ENCODE peak calls at places on chromosome 9, in nine cellular contexts. V is upper lobe of right lung, H is astrocyte of the spinal cord, Z is right lobe of liver, Y is breast epithelium, T is stomach, O is fibroblast of lung, P is A673, A is SK-N-SH. E is an unnamed sample.

GRCh38 chr9:89436963-89437625 is 60.8 kb downstream of the SEMA4D start:
- DNase-seq in Y (peak), T (peak), H (no peak), V (peak), A (no peak), P (no peak), Z (no peak), O (no peak), E (peak)

GRCh38 chr9:18237776-18238175 is 236.2 kb upstream of the ADAMTSL1 start:
- DNase-seq in V (no peak), Y (no peak), O (no peak), Z (no peak), H (no peak), A (no peak), P (no peak), T (no peak), E (no peak)

GRCh38 chr9:133031496-133031911 is 707 bp downstream of the GTF3C5 start:
- DNase-seq in Y (no peak), T (no peak), A (no peak), P (peak), V (no peak), O (no peak), Z (no peak), H (no peak), E (no peak)

GRCh38 chr9:125550216-125550614 is 156.8 kb downstream of the MAPKAP1 start:
- DNase-seq in P (peak), A (no peak), O (peak), Z (no peak), T (no peak), V (no peak), H (peak), Y (no peak), E (no peak)

GRCh38 chr9:80259079-80259478 is 687.3 kb downstream of the TLE4 start:
- DNase-seq in P (no peak), V (no peak), Z (no peak), T (no peak), H (no peak), Y (no peak), O (no peak), A (no peak), E (no peak)

GRCh38 chr9:68426755-68427154 is 70.3 kb downstream of the PGM5 start:
- DNase-seq in T (no peak), V (no peak), O (no peak), P (no peak), H (no peak), Z (no peak), A (no peak), Y (no peak), E (no peak)

GRCh38 chr9:97515662-97516061 is 14.2 kb downstream of the TMOD1 start:
- DNase-seq in P (no peak), T (no peak), Y (no peak), O (no peak), A (no peak), Z (no peak), H (no peak), V (no peak), E (no peak)

GRCh38 chr9:126386088-126386487 is 59.5 kb downstream of the MVB12B start:
- DNase-seq in A (no peak), Z (no peak), P (no peak), T (no peak), V (no peak), O (no peak), Y (no peak), H (no peak), E (peak)

GRCh38 chr9:95171001-95171400 is 146.5 kb downstream of the FANCC start:
- DNase-seq in A (no peak), Y (no peak), O (peak), Z (no peak), H (peak), P (peak), T (no peak), V (no peak), E (peak)

GRCh38 chr9:133691659-133692363 is 46.3 kb downstream of the SARDH start:
- DNase-seq in O (no peak), Y (no peak), T (no peak), V (no peak), A (no peak), H (peak), Z (peak), P (peak), E (no peak)

GRCh38 chr9:9387511-9388115 is 1225.2 kb downstream of the PTPRD start:
- DNase-seq in Y (no peak), V (no peak), T (no peak), P (no peak), H (no peak), Z (no peak), A (no peak), O (no peak), E (no peak)

GRCh38 chr9:110104201-110104845 is 103.6 kb downstream of the C9orf152 start:
- DNase-seq in A (no peak), Z (no peak), P (no peak), O (peak), Y (no peak), T (no peak), V (no peak), H (peak), E (peak)

GRCh38 chr9:106878943-106879916 is 16.3 kb downstream of the ZNF462 start:
- DNase-seq in H (peak), P (peak), Y (peak), T (no peak), O (peak), A (peak), Z (peak), V (no peak), E (peak)

GRCh38 chr9:13142776-13143175 is 136.7 kb downstream of the MPDZ start:
- DNase-seq in Z (no peak), V (no peak), H (no peak), A (no peak), O (no peak), P (peak), T (no peak), Y (no peak), E (no peak)

GRCh38 chr9:13143281-13143680 is 136.2 kb downstream of the MPDZ start:
- DNase-seq in P (peak), Z (no peak), H (no peak), A (no peak), O (no peak), Y (no peak), V (no peak), T (no peak), E (no peak)

GRCh38 chr9:13141629-13142028 is 137.9 kb downstream of the MPDZ start:
- DNase-seq in T (no peak), P (peak), V (no peak), Z (no peak), A (no peak), H (peak), O (peak), Y (no peak), E (no peak)

GRCh38 chr9:13140843-13141592 is 138.5 kb downstream of the MPDZ start:
- DNase-seq in T (no peak), V (no peak), Z (peak), H (peak), Y (no peak), O (peak), A (no peak), P (no peak), E (no peak)

GRCh38 chr9:13139641-13140171 is 139.8 kb downstream of the MPDZ start:
- DNase-seq in H (peak), A (no peak), P (peak), T (no peak), V (no peak), Z (no peak), O (peak), Y (no peak), E (no peak)
- H3K4me3 ChIP-seq in H (peak), A (peak), P (no peak), T (no peak), V (no peak), Z (no peak), O (peak), Y (no peak), E (no peak)

DNA sequence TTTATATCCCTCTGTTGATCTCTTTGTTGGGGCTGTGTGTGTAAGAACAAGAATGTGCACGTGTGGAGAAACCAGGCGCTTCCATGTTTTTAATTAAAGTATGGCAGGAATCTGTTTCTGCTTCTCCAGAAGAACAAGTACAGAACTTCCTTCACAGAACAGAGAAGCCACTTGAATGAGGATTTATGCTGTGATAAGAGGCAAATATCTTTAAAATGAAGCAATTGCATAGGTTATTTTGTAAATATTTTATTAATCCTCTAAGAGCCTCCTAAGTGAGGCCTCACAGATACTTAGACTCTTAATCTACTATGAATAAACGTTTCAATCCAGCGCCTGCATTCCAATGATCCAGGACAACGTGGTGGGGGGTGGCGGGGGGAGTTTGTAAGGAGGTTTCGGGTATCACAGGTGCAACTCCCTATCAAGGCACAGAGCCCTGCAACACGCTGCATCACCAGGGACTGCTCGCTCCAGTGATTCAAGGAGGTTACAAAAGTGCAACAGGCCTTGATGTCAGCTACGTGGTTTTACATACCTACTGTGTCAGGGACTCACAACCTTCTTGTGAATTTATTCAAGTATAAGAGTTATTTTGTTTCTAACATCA is 409.1 kb downstream of the BNC2 start:
- DNase-seq in V (no peak), P (no peak), Y (no peak), H (no peak), A (no peak), O (no peak), Z (no peak), T (no peak), E (peak)
- TF ChIP-seq CTCF in V (no peak), P (no peak), Y (no peak), H (no peak), A (no peak), O (no peak), Z (no peak), T (no peak), E (no peak)

GRCh38 chr9:87337335-87338074 is 160.2 kb upstream of the DAPK1 start:
- DNase-seq in H (peak), A (peak), T (no peak), Z (no peak), Y (peak), P (peak), O (peak), V (no peak), E (no peak)
- H3K4me3 ChIP-seq in H (peak), A (peak), T (peak), Z (peak), Y (peak), P (peak), O (peak), V (peak), E (peak)

DNA sequence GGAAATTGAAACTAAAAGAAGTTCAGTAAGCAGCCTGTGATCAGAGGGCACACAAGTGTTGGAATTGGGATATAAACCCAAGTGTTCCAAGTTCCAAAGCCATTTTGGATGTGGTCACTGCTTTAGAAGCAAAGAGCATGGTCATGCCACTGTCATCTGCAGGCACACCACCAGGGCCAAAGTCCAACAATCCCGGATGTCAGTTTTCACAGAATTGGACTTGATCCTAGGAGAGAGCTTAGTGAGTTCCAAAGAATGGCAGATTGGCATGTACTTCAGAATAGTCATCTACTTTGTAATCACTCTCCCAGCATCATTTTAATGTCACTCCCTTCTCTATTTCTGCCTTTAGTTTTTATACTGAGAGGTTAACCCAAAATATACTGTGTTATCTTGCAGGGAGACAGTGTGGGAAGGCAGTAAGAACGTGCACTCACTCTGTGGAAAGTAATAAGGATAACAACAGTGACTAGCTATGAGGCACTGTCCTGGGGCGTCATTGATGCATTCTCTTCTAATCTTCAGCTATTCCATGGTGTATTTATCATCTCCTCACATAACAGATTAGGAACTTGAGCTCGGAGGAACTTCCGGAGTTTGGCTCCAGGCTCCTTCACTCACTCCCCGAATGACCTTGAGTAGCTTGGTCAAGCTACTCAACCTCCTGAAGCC is 388.0 kb downstream of the ACTL7B start:
- DNase-seq in Y (no peak), A (no peak), T (no peak), P (no peak), O (peak), Z (peak), V (no peak), H (no peak), E (no peak)
- TF ChIP-seq CTCF in Y (no peak), A (peak), T (no peak), P (no peak), O (no peak), Z (no peak), V (no peak), H (no peak), E (no peak)

GRCh38 chr9:34576943-34577634 is 12.4 kb downstream of the CNTFR start:
- DNase-seq in Y (no peak), P (no peak), O (no peak), H (no peak), A (peak), Z (no peak), V (no peak), T (no peak), E (no peak)
- H3K4me3 ChIP-seq in Y (peak), P (no peak), O (no peak), H (no peak), A (no peak), Z (no peak), V (no peak), T (no peak), E (no peak)

DNA sequence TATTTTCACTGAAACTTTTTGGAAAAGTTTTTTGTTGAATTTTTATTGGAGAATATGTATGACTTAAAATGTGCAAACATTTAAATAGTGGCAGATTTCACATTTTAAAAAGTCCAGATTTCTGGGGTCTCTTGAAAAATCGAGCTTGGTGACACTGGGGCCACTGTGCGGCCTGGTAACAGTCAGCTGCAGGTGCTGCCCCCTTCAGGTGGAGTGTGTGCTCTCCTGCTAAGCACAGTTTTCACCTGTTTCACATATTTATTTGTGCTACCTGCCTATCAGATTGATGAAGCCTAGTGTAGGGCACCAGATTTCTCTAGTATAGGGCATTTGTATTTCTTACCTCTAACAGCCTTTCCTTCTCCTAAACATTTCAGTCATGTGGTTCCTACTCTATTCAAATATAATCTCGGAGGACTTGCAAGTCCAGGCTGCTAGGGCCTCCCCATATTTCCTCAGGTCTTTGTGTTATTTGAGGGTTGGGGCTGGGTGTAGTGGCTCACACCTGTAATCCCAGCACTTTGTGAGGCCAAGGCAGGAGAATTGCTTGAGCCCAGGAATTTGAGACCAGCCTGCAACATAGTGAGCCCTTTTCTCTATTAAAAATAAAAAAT is 95.8 kb upstream of the KLF9 start:
- DNase-seq in V (peak), H (no peak), O (no peak), T (peak), A (peak), Y (no peak), P (peak), Z (no peak), E (peak)
- TF ChIP-seq CTCF in V (peak), H (peak), O (peak), T (no peak), A (peak), Y (no peak), P (peak), Z (peak), E (peak)